ENCODE peak calls at places on chromosomes 13 and 19, in eight cellular contexts. A is coronary artery; K is testis; V is fibroblast of lung; O is CD4-positive, alpha-beta T cell; B is A549; N is breast epithelium; Q is AG04450. P is an unnamed sample.

GRCh38 chr13:111011899-111012298 is 97.0 kb upstream of the ANKRD10 start:
- DNase-seq in A (no peak), K (no peak), V (no peak), O (no peak), B (no peak), N (no peak), Q (no peak), P (no peak)

GRCh38 chr13:114112231-114112825 is 20.1 kb downstream of the RASA3 start:
- DNase-seq in A (no peak), K (no peak), V (peak), O (no peak), B (no peak), N (peak), Q (no peak), P (no peak)

GRCh38 chr13:109764474-109765292 is 21.7 kb downstream of the IRS2 start:
- DNase-seq in A (no peak), K (no peak), V (no peak), O (no peak), B (no peak), N (no peak), Q (no peak), P (no peak)

GRCh38 chr19:19820774-19821315 is 705 bp downstream of the ZNF506 start:
- DNase-seq in A (no peak), K (no peak), V (no peak), O (no peak), B (no peak), N (no peak), Q (no peak), P (peak)

GRCh38 chr19:45117666-45118065 is 24.7 kb downstream of the PPP1R37 start:
- DNase-seq in A (no peak), K (no peak), V (no peak), O (no peak), B (no peak), N (peak), Q (no peak), P (no peak)

GRCh38 chr19:29690842-29691241 is 24.2 kb downstream of the C19orf12 start:
- DNase-seq in A (no peak), K (no peak), V (peak), O (no peak), B (peak), N (no peak), Q (no peak), P (no peak)

GRCh38 chr19:14019100-14019499 is 8.8 kb upstream of the RLN3 start:
- DNase-seq in A (no peak), K (no peak), V (no peak), O (no peak), B (no peak), N (no peak), Q (no peak), P (no peak)

GRCh38 chr13:40125336-40125735 is 469.9 kb downstream of the COG6 start:
- DNase-seq in A (no peak), K (no peak), V (no peak), O (no peak), B (no peak), N (no peak), Q (no peak), P (no peak)

GRCh38 chr13:109740121-109740520 is 46.3 kb downstream of the IRS2 start:
- DNase-seq in A (no peak), K (no peak), V (no peak), O (no peak), B (no peak), N (no peak), Q (no peak), P (no peak)

GRCh38 chr19:55586976-55587668 is 6.5 kb upstream of the ZNF579 start:
- DNase-seq in A (peak), K (peak), V (peak), O (peak), B (peak), N (peak), Q (peak), P (peak)

GRCh38 chr19:54154603-54155345 is 4.7 kb downstream of the LENG1 start:
- DNase-seq in A (no peak), K (no peak), V (no peak), O (no peak), B (no peak), N (no peak), Q (no peak), P (no peak)

GRCh38 chr19:29636553-29637325 is 28.5 kb upstream of the PLEKHF1 start:
- DNase-seq in A (no peak), K (no peak), V (no peak), O (no peak), B (no peak), N (no peak), Q (no peak), P (no peak)

GRCh38 chr19:17777840-17778620 is 16.9 kb upstream of the B3GNT3 start:
- DNase-seq in A (no peak), K (peak), V (no peak), O (no peak), B (peak), N (no peak), Q (no peak), P (no peak)

GRCh38 chr13:94268661-94269060 is 210.8 kb downstream of the DCT start:
- DNase-seq in A (no peak), K (no peak), V (no peak), O (no peak), B (no peak), N (no peak), Q (no peak), P (no peak)

GRCh38 chr19:10001899-10002298 is 8.4 kb downstream of the COL5A3 start:
- DNase-seq in A (no peak), K (peak), V (peak), O (no peak), B (no peak), N (no peak), Q (no peak), P (no peak)

GRCh38 chr13:112824429-112824828 is 134.6 kb downstream of the ATP11A start:
- DNase-seq in A (no peak), K (no peak), V (no peak), O (no peak), B (no peak), N (no peak), Q (no peak), P (no peak)

GRCh38 chr13:104976964-104977363 is 1558.5 kb downstream of the EFNB2 start:
- DNase-seq in A (no peak), K (no peak), V (no peak), O (no peak), B (no peak), N (no peak), Q (no peak), P (no peak)

GRCh38 chr19:51333836-51334460 is 8.0 kb downstream of the VSIG10L start:
- DNase-seq in A (no peak), K (peak), V (no peak), O (no peak), B (no peak), N (no peak), Q (no peak), P (no peak)

GRCh38 chr19:7898967-7899366 is 4.7 kb upstream of the MAP2K7 start:
- DNase-seq in A (no peak), K (no peak), V (no peak), O (no peak), B (no peak), N (no peak), Q (no peak), P (no peak)

GRCh38 chr13:34076319-34076718 is 258.4 kb downstream of the RFC3 start:
- DNase-seq in A (no peak), K (no peak), V (no peak), O (no peak), B (no peak), N (no peak), Q (no peak), P (no peak)

GRCh38 chr13:82011355-82011754 is 1670.4 kb upstream of the SPRY2 start:
- DNase-seq in A (no peak), K (no peak), V (no peak), O (no peak), B (no peak), N (no peak), Q (no peak), P (no peak)

GRCh38 chr13:98489446-98490194 is 87.3 kb downstream of the STK24 start:
- DNase-seq in A (no peak), K (no peak), V (no peak), O (no peak), B (no peak), N (no peak), Q (no peak), P (no peak)

GRCh38 chr13:65217459-65217858 is 2012.7 kb downstream of the PCDH9 start:
- DNase-seq in A (no peak), K (no peak), V (no peak), O (no peak), B (no peak), N (no peak), Q (no peak), P (no peak)

GRCh38 chr13:78420814-78421213 is 182.5 kb downstream of the POU4F1 start:
- DNase-seq in A (no peak), K (no peak), V (no peak), O (no peak), B (no peak), N (no peak), Q (no peak), P (no peak)

GRCh38 chr13:98653471-98653985 is 76.6 kb upstream of the STK24 start:
- DNase-seq in A (no peak), K (peak), V (peak), O (peak), B (peak), N (peak), Q (peak), P (peak)

GRCh38 chr19:49591731-49592485 is 926 bp downstream of the PRR12 start:
- DNase-seq in A (no peak), K (no peak), V (peak), O (peak), B (peak), N (no peak), Q (no peak), P (peak)

GRCh38 chr19:372306-372890 is 27.8 kb upstream of the MIER2 start:
- DNase-seq in A (no peak), K (peak), V (peak), O (no peak), B (no peak), N (no peak), Q (peak), P (peak)

GRCh38 chr19:7348587-7349230 is at the start of gene ARHGEF18:
- DNase-seq in A (no peak), K (no peak), V (no peak), O (peak), B (no peak), N (no peak), Q (no peak), P (no peak)

GRCh38 chr19:4304509-4305252 is at the start of gene FSD1:
- DNase-seq in A (no peak), K (peak), V (peak), O (peak), B (peak), N (no peak), Q (no peak), P (no peak)

GRCh38 chr13:29991343-29991742 is 140.9 kb upstream of the UBL3 start:
- DNase-seq in A (no peak), K (no peak), V (peak), O (no peak), B (no peak), N (no peak), Q (peak), P (no peak)

GRCh38 chr13:27573265-27573664 is 47.1 kb downstream of the LNX2 start:
- DNase-seq in A (no peak), K (no peak), V (peak), O (no peak), B (no peak), N (no peak), Q (peak), P (no peak)

GRCh38 chr13:83503424-83503823 is 378.9 kb downstream of the SLITRK1 start:
- DNase-seq in A (no peak), K (no peak), V (peak), O (no peak), B (no peak), N (no peak), Q (no peak), P (no peak)

GRCh38 chr13:33799950-33800592 is 17.9 kb upstream of the RFC3 start:
- DNase-seq in A (no peak), K (no peak), V (peak), O (no peak), B (no peak), N (no peak), Q (no peak), P (no peak)

GRCh38 chr13:92297971-92298942 is 899.8 kb downstream of the GPC5 start:
- DNase-seq in A (no peak), K (no peak), V (no peak), O (no peak), B (no peak), N (no peak), Q (no peak), P (no peak)

GRCh38 chr13:44237276-44237767 is 136.3 kb upstream of the SERP2 start:
- DNase-seq in A (peak), K (peak), V (peak), O (no peak), B (no peak), N (no peak), Q (peak), P (peak)

GRCh38 chr19:19040417-19040816 is 7.0 kb downstream of the ARMC6 start:
- DNase-seq in A (no peak), K (peak), V (peak), O (no peak), B (no peak), N (no peak), Q (peak), P (peak)

GRCh38 chr13:94657167-94657566 is 55.2 kb downstream of the SOX21 start:
- DNase-seq in A (no peak), K (no peak), V (peak), O (no peak), B (no peak), N (no peak), Q (no peak), P (no peak)

DNA sequence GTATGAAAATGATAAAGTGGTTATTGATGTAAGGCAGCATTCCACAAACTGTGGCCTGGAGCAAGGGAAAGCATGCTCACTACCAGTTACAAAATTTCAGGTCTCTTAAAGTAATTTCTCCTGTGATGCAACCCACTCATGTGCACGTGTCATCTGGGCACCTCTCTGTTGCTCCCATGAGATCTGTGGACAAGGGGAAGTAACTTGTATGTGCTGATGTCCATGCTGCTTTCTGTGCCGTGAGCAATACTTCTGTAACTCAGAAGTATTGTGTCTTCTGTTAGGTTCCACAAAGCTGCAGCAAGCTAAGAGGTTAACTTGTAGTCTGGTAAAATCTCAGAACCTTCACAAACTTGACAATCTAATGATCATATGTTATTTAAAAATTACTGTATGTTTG is 930.0 kb upstream of the SLITRK6 start:
- DNase-seq in A (no peak), K (no peak), V (peak), O (no peak), B (no peak), N (no peak), Q (no peak), P (no peak)
- TF ChIP-seq CTCF in A (no peak), K (no peak), V (no peak), O (no peak), B (no peak), N (no peak), Q (no peak), P (no peak)

GRCh38 chr19:2037676-2038255 is 13.3 kb downstream of the MKNK2 start:
- DNase-seq in A (no peak), K (no peak), V (no peak), O (no peak), B (no peak), N (no peak), Q (no peak), P (peak)
- H3K27ac ChIP-seq in A (no peak), K (no peak), V (no peak), O (no peak), B (no peak), N (no peak), Q (no peak), P (peak)

DNA sequence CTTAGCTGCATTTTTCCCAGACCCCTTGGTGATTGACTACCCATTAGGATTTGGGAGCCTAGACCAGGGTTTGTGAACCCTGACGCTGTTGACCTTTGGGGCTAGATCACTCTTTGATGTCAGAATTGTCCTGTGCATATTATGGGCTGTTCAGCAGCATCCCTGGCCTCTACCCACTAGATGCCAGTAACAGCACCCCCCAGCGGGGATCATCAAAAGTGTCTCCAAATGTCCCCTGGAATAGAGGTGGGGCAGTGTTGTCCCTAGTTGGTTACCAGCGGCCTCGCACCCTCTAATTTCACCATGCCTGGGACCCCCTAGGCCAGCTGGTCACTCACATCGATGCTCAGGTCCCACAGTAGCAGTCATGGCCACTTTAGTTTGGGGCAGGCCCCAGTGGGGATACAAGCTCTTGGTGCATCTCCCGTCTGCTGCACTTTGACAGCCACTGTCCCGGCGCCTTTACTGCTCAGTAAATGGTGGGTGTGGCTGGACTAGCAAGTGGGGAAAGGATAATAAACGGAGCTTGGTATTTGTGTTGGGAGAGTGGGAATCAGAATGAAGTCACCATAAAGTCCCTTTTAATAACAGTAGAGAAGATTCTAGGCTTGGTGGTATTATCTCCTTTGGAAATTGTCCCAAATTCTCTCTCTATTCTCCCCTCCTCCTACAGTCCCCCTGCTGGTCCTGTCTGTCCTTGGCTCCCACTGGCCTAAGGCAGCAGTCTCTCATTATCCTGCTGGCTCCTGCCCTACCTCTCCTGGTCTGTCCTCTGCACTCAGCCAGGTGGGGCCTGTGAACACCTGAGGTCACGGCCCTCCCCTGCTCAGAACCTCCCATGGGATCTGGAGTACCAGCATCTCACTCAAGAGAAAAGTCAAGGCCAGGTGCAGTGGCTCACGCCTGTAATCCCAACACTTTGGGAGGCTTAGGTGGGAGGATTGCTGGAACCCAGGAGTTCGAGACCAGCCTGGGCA is 80.6 kb downstream of the SIPA1L3 start:
- DNase-seq in A (no peak), K (no peak), V (no peak), O (no peak), B (no peak), N (no peak), Q (no peak), P (no peak)
- TF ChIP-seq CTCF in A (no peak), K (no peak), V (peak), O (no peak), B (peak), N (no peak), Q (peak), P (no peak)

GRCh38 chr13:42969558-42970172 is 22.4 kb downstream of the EPSTI1 start:
- DNase-seq in A (peak), K (peak), V (peak), O (peak), B (peak), N (peak), Q (no peak), P (peak)
- H3K27ac ChIP-seq in A (no peak), K (no peak), V (no peak), O (no peak), B (no peak), N (no peak), Q (no peak), P (no peak)

GRCh38 chr13:66543780-66544179 is 686.4 kb downstream of the PCDH9 start:
- DNase-seq in A (no peak), K (no peak), V (no peak), O (no peak), B (no peak), N (no peak), Q (no peak), P (no peak)
- TF ChIP-seq CTCF in A (no peak), K (no peak), V (no peak), O (no peak), B (peak), N (no peak), Q (no peak), P (no peak)

GRCh38 chr19:5936308-5936980 is 22.4 kb downstream of the CAPS start:
- DNase-seq in A (no peak), K (no peak), V (no peak), O (no peak), B (no peak), N (no peak), Q (no peak), P (no peak)

GRCh38 chr19:5934002-5934401 is 19.9 kb downstream of the CAPS start:
- DNase-seq in A (no peak), K (no peak), V (no peak), O (no peak), B (no peak), N (no peak), Q (no peak), P (no peak)

GRCh38 chr19:5935473-5936307 is 21.6 kb downstream of the CAPS start:
- DNase-seq in A (no peak), K (no peak), V (no peak), O (no peak), B (no peak), N (no peak), Q (no peak), P (no peak)

GRCh38 chr19:5933391-5933998 is 19.4 kb downstream of the CAPS start:
- DNase-seq in A (no peak), K (no peak), V (no peak), O (no peak), B (no peak), N (no peak), Q (no peak), P (no peak)

GRCh38 chr19:5934779-5935472 is 20.9 kb downstream of the CAPS start:
- DNase-seq in A (no peak), K (no peak), V (peak), O (no peak), B (no peak), N (no peak), Q (peak), P (no peak)
- H3K27ac ChIP-seq in A (no peak), K (no peak), V (peak), O (no peak), B (no peak), N (peak), Q (peak), P (peak)